ENCODE peak calls at places on chromosome 13, in nine cellular contexts. O is suprapubic skin; H is adipocyte; X is adrenal gland; L is GM12878; A is naive thymus-derived CD4-positive, alpha-beta T cell; U is psoas muscle; N is colonic mucosa; Z is stomach. C is an unnamed sample.

GRCh38 chr13:28557725-28558124 is 62.8 kb upstream of the FLT1 start:
- DNase-seq in N (no peak), U (no peak), L (no peak), H (peak; percentile 48), A (no peak), X (no peak), O (no peak), Z (no peak), C (no peak)

GRCh38 chr13:26658491-26658890 is 101.0 kb downstream of the WASF3 start:
- DNase-seq in X (no peak), H (no peak), A (no peak), U (no peak), N (no peak), Z (no peak), L (no peak), O (no peak), C (no peak)

GRCh38 chr13:89361909-89362308 is 1690.7 kb downstream of the SLITRK5 start:
- DNase-seq in Z (no peak), H (no peak), L (no peak), A (no peak), U (no peak), X (no peak), O (no peak), N (no peak), C (no peak)

GRCh38 chr13:111640476-111640875 is 320.0 kb downstream of the TEX29 start:
- DNase-seq in X (no peak), L (no peak), Z (no peak), A (no peak), U (no peak), N (no peak), H (no peak), O (no peak), C (no peak)

GRCh38 chr13:95710313-95710712 is 33.4 kb downstream of the DNAJC3 start:
- DNase-seq in L (no peak), X (no peak), O (no peak), N (no peak), A (no peak), H (peak; percentile 48), Z (no peak), U (no peak), C (no peak)

GRCh38 chr13:76016799-76017198 is 380.7 kb downstream of the LMO7 start:
- DNase-seq in A (peak; percentile 21), U (no peak), N (peak; percentile 26), L (no peak), H (peak; percentile 32), Z (no peak), O (no peak), X (no peak), C (no peak)

GRCh38 chr13:88303605-88304004 is 632.4 kb downstream of the SLITRK5 start:
- DNase-seq in N (no peak), A (no peak), O (no peak), H (no peak), Z (no peak), X (no peak), L (no peak), U (no peak), C (no peak)

GRCh38 chr13:35014606-35015005 is 72.5 kb downstream of the NBEA start:
- DNase-seq in U (no peak), X (no peak), O (no peak), Z (no peak), L (no peak), H (no peak), A (no peak), N (no peak), C (no peak)

GRCh38 chr13:59960683-59961082 is 203.0 kb downstream of the DIAPH3 start:
- DNase-seq in O (no peak), H (no peak), U (no peak), Z (no peak), A (no peak), N (no peak), L (no peak), X (no peak), C (no peak)

GRCh38 chr13:112260108-112261055 is 115.8 kb upstream of the SPACA7 start:
- DNase-seq in X (no peak), U (peak; percentile 33), N (no peak), L (no peak), Z (no peak), A (no peak), H (no peak), O (no peak), C (no peak)

GRCh38 chr13:98297043-98297442 is 120.0 kb upstream of the RNF113B start:
- DNase-seq in Z (no peak), O (no peak), N (no peak), U (no peak), X (no peak), L (no peak), A (no peak), H (no peak), C (no peak)

GRCh38 chr13:46389985-46390384 is 2.9 kb upstream of the RUBCNL start:
- DNase-seq in H (no peak), O (no peak), Z (no peak), L (peak; percentile 79), X (peak; percentile 28), A (peak; percentile 31), N (peak; percentile 72), U (peak; percentile 46), C (no peak)

GRCh38 chr13:27194895-27195764 is 23.5 kb upstream of the USP12 start:
- DNase-seq in L (no peak), N (no peak), A (no peak), X (no peak), U (no peak), O (no peak), Z (no peak), H (peak; percentile 83), C (no peak)

GRCh38 chr13:24623141-24623665 is 57.0 kb upstream of the ATP12A start:
- DNase-seq in H (no peak), L (no peak), A (no peak), U (no peak), Z (no peak), O (no peak), X (no peak), N (no peak), C (peak; percentile 54)

GRCh38 chr13:97255515-97255999 is 33.4 kb downstream of the MBNL2 start:
- DNase-seq in X (no peak), A (no peak), N (no peak), Z (no peak), U (no peak), L (no peak), O (no peak), H (no peak), C (no peak)

GRCh38 chr13:97252735-97253134 is 30.6 kb downstream of the MBNL2 start:
- DNase-seq in N (no peak), O (no peak), Z (no peak), U (no peak), L (no peak), A (no peak), H (no peak), X (no peak), C (no peak)

GRCh38 chr13:97253581-97254293 is 31.6 kb downstream of the MBNL2 start:
- DNase-seq in N (no peak), H (no peak), X (no peak), U (no peak), O (no peak), Z (no peak), A (no peak), L (no peak), C (no peak)

GRCh38 chr13:97256343-97256783 is 34.2 kb downstream of the MBNL2 start:
- DNase-seq in H (peak; percentile 88), N (no peak), A (no peak), L (no peak), Z (no peak), X (no peak), O (no peak), U (no peak), C (no peak)

DNA sequence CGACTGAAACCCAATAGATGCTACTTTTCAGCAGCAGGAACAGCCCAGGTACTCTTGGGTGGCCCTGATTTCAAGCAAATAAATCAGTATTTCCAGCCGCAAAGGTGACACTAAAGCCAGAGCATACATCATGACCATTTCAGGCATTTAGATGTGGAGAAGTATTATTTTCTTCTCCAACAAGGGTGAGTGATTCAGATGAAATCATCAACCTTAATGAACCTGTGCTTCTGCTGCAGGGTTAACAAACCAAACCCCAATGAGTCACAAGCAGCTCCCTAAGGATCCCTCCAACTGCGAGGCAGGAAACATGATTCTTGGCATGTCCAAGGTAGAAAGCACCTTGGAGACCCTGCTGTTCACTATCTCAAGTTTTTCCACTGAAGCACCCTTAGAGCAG is 32.7 kb downstream of the MBNL2 start:
- DNase-seq in N (no peak), X (no peak), A (no peak), Z (no peak), U (no peak), L (no peak), O (no peak), H (no peak), C (no peak)
- H3K4me1 ChIP-seq in N (no peaks in the 10 kb centered on the region), X (peaks cover 95% of the 10 kb centered on the region), A (peaks cover 8% of the 10 kb centered on the region), Z (peaks cover 82% of the 10 kb centered on the region), U (peaks cover 90% of the 10 kb centered on the region), L (peaks cover 12% of the 10 kb centered on the region), O (peaks cover 77% of the 10 kb centered on the region), H (peaks cover 80% of the 10 kb centered on the region), C (peaks cover 24% of the 10 kb centered on the region)

GRCh38 chr13:113404366-113404722 is 40.4 kb upstream of the GRTP1 start:
- DNase-seq in U (no peak), O (no peak), A (no peak), L (no peak), H (no peak), Z (no peak), X (no peak), N (no peak), C (no peak)
- H3K4me1 ChIP-seq in U (peaks cover 79% of the 10 kb centered on the region), O (peaks cover 10% of the 10 kb centered on the region), A (no peaks in the 10 kb centered on the region), L (no peaks in the 10 kb centered on the region), H (peaks cover 4% of the 10 kb centered on the region), Z (no peaks in the 10 kb centered on the region), X (no peaks in the 10 kb centered on the region), N (no peaks in the 10 kb centered on the region), C (no peaks in the 10 kb centered on the region)

DNA sequence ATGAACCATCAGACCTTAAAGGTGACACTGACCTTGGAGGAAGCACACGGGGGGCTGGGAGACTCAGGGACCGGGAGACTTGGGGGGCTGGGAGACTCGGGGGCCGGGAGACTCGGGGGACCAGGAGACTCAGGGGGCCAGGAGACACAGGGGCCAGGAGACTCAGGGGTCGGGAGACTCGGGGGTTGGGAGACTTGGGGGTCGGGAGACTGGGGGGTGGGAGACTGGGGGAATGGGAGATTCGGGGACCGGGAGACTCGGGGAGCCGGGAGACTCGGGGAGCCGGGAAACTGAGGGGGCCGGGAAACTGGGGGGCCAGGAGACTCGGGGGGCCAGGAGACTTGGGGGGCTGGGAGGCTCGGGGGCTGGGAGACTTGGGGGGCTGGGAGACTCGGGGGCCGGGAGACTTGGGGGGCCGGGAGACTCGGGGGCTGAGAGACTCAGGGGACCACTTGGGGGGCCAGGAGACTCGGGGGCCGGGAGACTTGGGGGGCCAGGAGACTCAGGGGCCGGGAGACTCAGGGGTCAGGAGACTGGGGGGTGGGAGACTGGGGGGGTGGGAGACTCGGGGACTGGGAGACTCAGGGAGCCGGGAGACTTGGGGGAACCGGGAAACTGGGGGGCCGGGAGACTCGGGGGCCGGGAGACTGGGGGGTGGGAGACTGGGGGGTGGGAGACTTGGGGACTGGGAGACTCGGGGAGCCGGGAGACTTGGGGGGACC is 62.9 kb downstream of the RASA3 start:
- DNase-seq in X (no peak), Z (no peak), N (no peak), A (no peak), H (no peak), L (no peak), O (peak; percentile 67), U (no peak), C (peak; percentile 65)
- H3K4me1 ChIP-seq in X (peaks cover 42% of the 10 kb centered on the region), Z (peaks cover 47% of the 10 kb centered on the region), N (peaks cover 9% of the 10 kb centered on the region), A (peaks cover 41% of the 10 kb centered on the region), H (peaks cover 47% of the 10 kb centered on the region), L (peaks cover 39% of the 10 kb centered on the region), O (peaks cover 48% of the 10 kb centered on the region), U (peaks cover 39% of the 10 kb centered on the region), C (no peaks in the 10 kb centered on the region)

DNA sequence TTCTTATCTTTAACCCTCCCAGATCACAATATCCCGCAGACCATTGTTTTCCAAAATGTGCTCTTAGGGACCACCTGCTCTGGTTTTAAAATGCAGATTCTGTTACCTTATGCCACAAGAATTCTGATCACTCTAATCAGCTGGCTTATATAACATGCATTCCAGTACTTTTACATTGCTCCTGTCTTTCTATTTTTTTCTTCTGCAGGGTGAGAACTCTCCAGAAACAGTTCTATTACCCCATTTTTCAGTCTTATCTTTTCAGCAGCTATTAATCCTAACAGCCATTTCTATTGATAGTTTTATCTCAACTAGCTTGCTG is 2.8 kb downstream of the ITM2B start:
- DNase-seq in A (no peak), N (no peak), H (no peak), U (no peak), Z (no peak), O (no peak), X (no peak), L (no peak), C (no peak)
- H3K4me1 ChIP-seq in A (peaks cover 53% of the 10 kb centered on the region), N (no peaks in the 10 kb centered on the region), H (peaks cover 66% of the 10 kb centered on the region), U (peaks cover 47% of the 10 kb centered on the region), Z (peaks cover 71% of the 10 kb centered on the region), O (peaks cover 72% of the 10 kb centered on the region), X (peaks cover 70% of the 10 kb centered on the region), L (peaks cover 8% of the 10 kb centered on the region), C (no peaks in the 10 kb centered on the region)

C was measured in aorta.